ENCODE peak calls at places on chromosomes 6 and 20, in four cellular contexts. One of them, this sample, is unnamed.

GRCh38 chr6:165659945-165660862 is 2.8 kb downstream of the PDE10A start:
- DNase-seq in SW480: no peak
- DNase-seq in CD4-positive, CD25-positive, alpha-beta regulatory T cell: no peak
- DNase-seq in ovary: no peak
- DNase-seq in this sample: no peak

GRCh38 chr6:99276747-99277146 is 72.7 kb downstream of the FAXC start:
- DNase-seq in CD4-positive, CD25-positive, alpha-beta regulatory T cell: no peak
- DNase-seq in ovary: no peak
- DNase-seq in SW480: no peak
- DNase-seq in this sample: no peak

GRCh38 chr6:36122495-36123269 is 7.6 kb upstream of the MAPK13 start:
- DNase-seq in CD4-positive, CD25-positive, alpha-beta regulatory T cell: no peak
- DNase-seq in ovary: no peak
- DNase-seq in SW480: no peak
- DNase-seq in this sample: peak; percentile 9

GRCh38 chr6:54595844-54596243 is 250.7 kb upstream of the FAM83B start:
- DNase-seq in ovary: no peak
- DNase-seq in CD4-positive, CD25-positive, alpha-beta regulatory T cell: no peak
- DNase-seq in SW480: no peak
- DNase-seq in this sample: no peak

GRCh38 chr6:24004062-24004461 is 122.0 kb upstream of the NRSN1 start:
- DNase-seq in SW480: no peak
- DNase-seq in ovary: no peak
- DNase-seq in CD4-positive, CD25-positive, alpha-beta regulatory T cell: no peak
- DNase-seq in this sample: no peak

GRCh38 chr6:106608080-106608668 is 21.1 kb downstream of the RTN4IP1 start:
- DNase-seq in ovary: no peak
- DNase-seq in SW480: peak; percentile 52
- DNase-seq in CD4-positive, CD25-positive, alpha-beta regulatory T cell: peak; percentile 85
- DNase-seq in this sample: no peak

GRCh38 chr20:36875702-36876472 is at the start of gene TLDC2:
- DNase-seq in CD4-positive, CD25-positive, alpha-beta regulatory T cell: no peak
- DNase-seq in SW480: peak; percentile 97
- DNase-seq in ovary: no peak
- DNase-seq in this sample: no peak

GRCh38 chr6:151141685-151142084 is 98.1 kb upstream of the AKAP12 start:
- DNase-seq in ovary: peak; percentile 37
- DNase-seq in CD4-positive, CD25-positive, alpha-beta regulatory T cell: no peak
- DNase-seq in SW480: peak; percentile 87
- DNase-seq in this sample: no peak

GRCh38 chr6:15247750-15248450 is 2.0 kb downstream of the JARID2 start:
- DNase-seq in ovary: peak; percentile 44
- DNase-seq in CD4-positive, CD25-positive, alpha-beta regulatory T cell: peak; percentile 64
- DNase-seq in SW480: peak; percentile 32
- DNase-seq in this sample: peak; percentile 75

GRCh38 chr6:113318553-113318952 is 538.6 kb upstream of the MARCKS start:
- DNase-seq in SW480: no peak
- DNase-seq in CD4-positive, CD25-positive, alpha-beta regulatory T cell: no peak
- DNase-seq in ovary: no peak
- DNase-seq in this sample: no peak

GRCh38 chr20:64070244-64070993 is 7.4 kb downstream of the TCEA2 start:
- DNase-seq in ovary: no peak
- DNase-seq in SW480: no peak
- DNase-seq in CD4-positive, CD25-positive, alpha-beta regulatory T cell: no peak
- DNase-seq in this sample: no peak

GRCh38 chr6:151215999-151216398 is 23.8 kb upstream of the AKAP12 start:
- DNase-seq in SW480: no peak
- DNase-seq in CD4-positive, CD25-positive, alpha-beta regulatory T cell: no peak
- DNase-seq in ovary: no peak
- DNase-seq in this sample: no peak

GRCh38 chr6:47147836-47148344 is 105.8 kb upstream of the ADGRF1 start:
- DNase-seq in SW480: no peak
- DNase-seq in ovary: no peak
- DNase-seq in CD4-positive, CD25-positive, alpha-beta regulatory T cell: no peak
- DNase-seq in this sample: no peak

This sample was measured in tibial artery.